ENCODE peak calls at places on chromosomes 3 and 15, in seven cellular contexts. M is GM12878, W is IMR-90, U is A549, C is K562, I is SK-N-SH, Y is H1. S is an unnamed sample.

GRCh38 chr3:126816956-126817777 is 113.1 kb downstream of the CHCHD6 start:
- DNase-seq in M (no peak), W (no peak), U (no peak), C (no peak), I (no peak), Y (no peak), S (peak)

GRCh38 chr3:156705761-156706631 is 31.6 kb downstream of the TIPARP start:
- DNase-seq in M (no peak), W (peak), U (no peak), C (no peak), I (no peak), Y (no peak), S (peak)

GRCh38 chr3:12288466-12289129 is at the start of gene PPARG:
- DNase-seq in M (no peak), W (no peak), U (peak), C (no peak), I (peak), Y (peak), S (peak)

GRCh38 chr3:12750223-12750622 is 8.8 kb downstream of the TMEM40 start:
- DNase-seq in M (no peak), W (peak), U (no peak), C (no peak), I (no peak), Y (no peak), S (peak)

GRCh38 chr3:102791641-102792589 is 357.1 kb downstream of the ZPLD1 start:
- DNase-seq in M (no peak), W (no peak), U (no peak), C (no peak), I (peak), Y (no peak), S (no peak)

GRCh38 chr15:64870350-64870749 is 28.6 kb downstream of the PLEKHO2 start:
- DNase-seq in M (no peak), W (no peak), U (no peak), C (no peak), I (no peak), Y (no peak), S (no peak)

GRCh38 chr3:27722957-27723802 is 1.1 kb upstream of the EOMES start:
- DNase-seq in M (no peak), W (no peak), U (no peak), C (no peak), I (no peak), Y (peak), S (no peak)

GRCh38 chr3:59243476-59243875 is 193.7 kb upstream of the CFAP20DC start:
- DNase-seq in M (no peak), W (no peak), U (no peak), C (no peak), I (no peak), Y (no peak), S (no peak)

GRCh38 chr15:70379938-70380337 is 282.2 kb upstream of the TLE3 start:
- DNase-seq in M (no peak), W (no peak), U (no peak), C (no peak), I (no peak), Y (no peak), S (no peak)

GRCh38 chr15:65244638-65245037 is 33.4 kb upstream of the CILP start:
- DNase-seq in M (no peak), W (no peak), U (no peak), C (no peak), I (no peak), Y (no peak), S (no peak)

GRCh38 chr3:89256395-89256794 is 149.0 kb downstream of the EPHA3 start:
- DNase-seq in M (no peak), W (no peak), U (no peak), C (no peak), I (no peak), Y (no peak), S (no peak)

GRCh38 chr3:129611812-129612349 is 5.4 kb upstream of the PLXND1 start:
- DNase-seq in M (no peak), W (peak), U (no peak), C (no peak), I (no peak), Y (peak), S (peak)

GRCh38 chr3:37770336-37770735 is 91.3 kb upstream of the CTDSPL start:
- DNase-seq in M (no peak), W (no peak), U (no peak), C (no peak), I (no peak), Y (no peak), S (no peak)

GRCh38 chr3:37770938-37771918 is 90.5 kb upstream of the CTDSPL start:
- DNase-seq in M (no peak), W (no peak), U (no peak), C (no peak), I (peak), Y (no peak), S (no peak)

GRCh38 chr3:37773925-37774324 is 87.8 kb upstream of the CTDSPL start:
- DNase-seq in M (no peak), W (no peak), U (no peak), C (no peak), I (no peak), Y (no peak), S (no peak)

GRCh38 chr3:37773471-37773870 is 88.2 kb upstream of the CTDSPL start:
- DNase-seq in M (no peak), W (no peak), U (no peak), C (no peak), I (no peak), Y (no peak), S (no peak)

GRCh38 chr3:37772773-37773291 is 88.8 kb upstream of the CTDSPL start:
- DNase-seq in M (no peak), W (no peak), U (no peak), C (no peak), I (no peak), Y (no peak), S (no peak)
- TF ChIP-seq RFX5 in M (no peak), W (no peak), U (no peak), C (no peak), I (no peak), Y (no peak), S (no peak)

GRCh38 chr3:97971679-97972567 is at the start of gene RIOX2:
- DNase-seq in M (peak), W (peak), U (peak), C (peak), I (peak), Y (peak), S (peak)
- TF ChIP-seq RFX5 in M (no peak), W (no peak), U (no peak), C (no peak), I (no peak), Y (no peak), S (no peak)

GRCh38 chr15:75785771-75786563 is 57.3 kb upstream of the UBE2Q2 start:
- DNase-seq in M (no peak), W (no peak), U (no peak), C (peak), I (peak), Y (peak), S (peak)
- TF ChIP-seq RFX5 in M (no peak), W (no peak), U (no peak), C (no peak), I (no peak), Y (no peak), S (no peak)

GRCh38 chr15:36880226-36880912 is 220.0 kb downstream of the MEIS2 start:
- DNase-seq in M (no peak), W (no peak), U (no peak), C (no peak), I (no peak), Y (peak), S (no peak)
- TF ChIP-seq RFX5 in M (no peak), W (no peak), U (no peak), C (no peak), I (no peak), Y (no peak), S (no peak)

GRCh38 chr15:51227967-51228783 is 110.2 kb downstream of the CYP19A1 start:
- DNase-seq in M (peak), W (peak), U (peak), C (peak), I (no peak), Y (no peak), S (peak)
- TF ChIP-seq RFX5 in M (no peak), W (no peak), U (no peak), C (no peak), I (no peak), Y (no peak), S (no peak)

DNA sequence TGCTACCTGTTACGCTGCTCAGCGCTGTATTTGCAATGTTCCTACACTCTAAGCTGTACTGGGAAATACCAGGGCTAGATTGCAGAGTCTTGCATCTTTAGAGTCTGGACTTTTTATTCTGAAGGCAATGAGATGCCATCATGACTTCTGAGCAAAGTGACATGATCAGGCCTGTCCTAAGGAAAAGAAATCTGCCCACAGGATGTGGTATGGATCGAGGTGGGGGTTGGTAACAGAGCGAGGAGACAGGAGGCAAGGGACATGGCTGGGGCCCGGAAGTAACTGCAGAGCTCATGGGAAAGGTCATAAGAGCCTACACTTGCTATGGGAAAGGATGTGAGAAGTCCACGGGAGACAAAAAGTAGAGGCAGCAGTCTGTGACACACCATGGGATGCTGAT is 121.5 kb downstream of the OXNAD1 start:
- DNase-seq in M (no peak), W (no peak), U (no peak), C (no peak), I (no peak), Y (no peak), S (no peak)
- TF ChIP-seq RFX5 in M (no peak), W (no peak), U (no peak), C (no peak), I (no peak), Y (no peak), S (no peak)

DNA sequence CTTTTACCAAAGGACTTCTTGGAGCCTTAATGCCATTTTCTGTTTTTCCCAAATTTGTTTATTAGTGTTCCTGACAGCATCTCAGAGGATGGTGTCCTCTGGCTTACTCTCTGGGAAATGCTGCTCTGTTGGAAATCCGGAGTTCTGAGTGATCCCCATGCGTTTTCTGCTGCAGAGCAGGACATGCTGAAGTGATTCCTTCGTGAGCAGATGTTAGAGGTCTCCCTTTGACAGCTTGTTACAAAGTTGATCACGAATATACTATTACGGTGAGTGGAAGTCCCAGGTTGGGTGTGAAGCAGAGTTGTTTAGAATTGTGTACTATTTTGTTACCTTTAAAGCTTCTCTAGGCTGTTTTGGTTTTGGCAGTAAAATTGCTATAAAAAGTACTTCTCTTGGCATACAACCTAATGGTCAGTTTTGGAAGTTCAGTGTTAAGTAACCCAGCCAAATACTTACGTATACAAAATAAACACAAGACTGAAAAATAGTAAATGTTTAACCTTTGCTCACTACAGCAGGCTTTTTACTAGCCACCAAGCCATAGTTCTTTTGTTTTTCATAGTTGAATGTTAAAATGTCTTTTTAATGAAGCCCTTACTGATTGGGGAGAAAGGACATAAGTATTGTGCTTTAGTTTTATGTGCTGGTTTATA is 15.0 kb upstream of the GOLGA6L9 start:
- DNase-seq in M (no peak), W (peak), U (peak), C (no peak), I (no peak), Y (no peak), S (peak)
- TF ChIP-seq RFX5 in M (no peak), W (no peak), U (no peak), C (no peak), I (no peak), Y (no peak), S (no peak)

DNA sequence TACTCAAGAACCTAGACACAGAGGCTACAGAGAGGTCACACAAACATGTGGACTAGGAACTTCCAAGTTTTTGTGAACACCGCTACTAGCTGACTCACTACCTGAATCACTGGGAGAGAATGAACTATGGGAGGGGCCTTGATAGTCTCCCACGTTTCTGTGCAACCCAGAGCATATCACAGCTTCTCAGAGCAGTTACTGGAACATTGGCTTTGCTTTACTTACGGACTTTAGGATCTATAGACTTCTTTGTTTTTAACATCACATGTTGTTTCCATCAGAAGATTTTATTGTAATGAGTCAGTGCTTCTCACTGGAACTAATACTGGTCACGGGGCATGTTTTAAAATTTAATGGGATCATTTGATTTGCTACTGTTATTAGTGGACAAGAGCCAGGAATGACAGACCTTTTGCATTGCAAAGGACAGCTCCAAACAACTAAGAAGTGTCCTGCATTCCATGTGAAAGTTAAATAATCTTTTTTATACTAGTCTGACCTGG is 35.6 kb downstream of the RTP4 start:
- DNase-seq in M (no peak), W (peak), U (peak), C (no peak), I (no peak), Y (no peak), S (peak)
- TF ChIP-seq RFX5 in M (no peak), W (no peak), U (no peak), C (no peak), I (no peak), Y (no peak), S (no peak)

GRCh38 chr3:118793176-118793575 is 241.5 kb downstream of the IGSF11 start:
- DNase-seq in M (no peak), W (no peak), U (no peak), C (no peak), I (no peak), Y (no peak), S (no peak)

GRCh38 chr3:118792191-118792590 is 242.5 kb downstream of the IGSF11 start:
- DNase-seq in M (no peak), W (no peak), U (no peak), C (no peak), I (no peak), Y (no peak), S (no peak)
- TF ChIP-seq RFX5 in M (no peak), W (no peak), U (no peak), C (no peak), I (no peak), Y (no peak), S (no peak)

DNA sequence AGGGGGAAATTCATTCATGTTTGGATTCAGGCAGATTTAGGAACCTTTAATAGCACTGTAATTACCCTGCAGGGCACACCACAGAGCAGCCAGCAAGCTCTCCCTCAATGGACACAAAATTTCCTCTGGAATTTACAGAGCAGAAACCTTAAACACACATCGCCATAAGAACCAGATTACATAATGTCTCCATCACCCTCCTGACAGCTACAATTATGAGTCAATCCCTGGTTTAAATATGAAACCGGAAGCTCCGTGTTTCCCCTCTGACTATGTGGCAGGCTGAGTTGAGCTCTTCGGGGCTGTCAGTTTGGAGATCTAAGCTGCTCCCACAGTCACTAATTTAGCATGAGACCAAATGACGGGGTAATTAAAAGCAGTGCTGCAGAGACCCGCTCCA is 134.6 kb downstream of the TMCO5A start:
- DNase-seq in M (peak), W (peak), U (peak), C (no peak), I (peak), Y (no peak), S (no peak)
- TF ChIP-seq RFX5 in M (no peak), W (no peak), U (no peak), C (no peak), I (no peak), Y (no peak), S (no peak)

S was measured in HepG2.